ENCODE peak calls at places on chromosomes 5 and 9, in seven cellular contexts. C is K562, D is HepG2, M is body of pancreas, R is adrenal gland, W is ovary, K is tibial nerve. Y is an unnamed sample.

GRCh38 chr5:16886366-16886736 is 49.7 kb downstream of the MYO10 start:
- DNase-seq in C (no peak), D (no peak), M (no peak), R (peak), W (no peak), K (no peak), Y (no peak)

GRCh38 chr9:135332979-135333748 is 146.4 kb upstream of the PPP1R26 start:
- DNase-seq in C (no peak), D (no peak), M (no peak), R (no peak), W (no peak), K (no peak), Y (no peak)

GRCh38 chr5:52878671-52879070 is 91.0 kb downstream of the ITGA1 start:
- DNase-seq in C (no peak), D (no peak), M (no peak), R (no peak), W (no peak), K (no peak), Y (no peak)

GRCh38 chr5:109739741-109740140 is 50.0 kb downstream of the MAN2A1 start:
- DNase-seq in C (no peak), D (no peak), M (no peak), R (no peak), W (no peak), K (no peak), Y (no peak)

GRCh38 chr9:38622083-38622674 is 1.8 kb upstream of the ANKRD18A start:
- DNase-seq in C (no peak), D (peak), M (peak), R (peak), W (no peak), K (no peak), Y (peak)

GRCh38 chr9:79357620-79358019 is 214.1 kb upstream of the TLE4 start:
- DNase-seq in C (no peak), D (no peak), M (peak), R (peak), W (no peak), K (peak), Y (peak)

GRCh38 chr5:131109540-131110255 is 55.4 kb downstream of the HINT1 start:
- DNase-seq in C (peak), D (peak), M (no peak), R (peak), W (no peak), K (peak), Y (peak)

GRCh38 chr5:10555134-10555733 is 8.6 kb upstream of the ANKRD33B start:
- DNase-seq in C (no peak), D (no peak), M (no peak), R (no peak), W (no peak), K (no peak), Y (no peak)

GRCh38 chr9:136047076-136047774 is 47.9 kb downstream of the NACC2 start:
- DNase-seq in C (no peak), D (no peak), M (no peak), R (no peak), W (no peak), K (no peak), Y (peak)

GRCh38 chr5:88897748-88898147 is 14.8 kb upstream of the MEF2C start:
- DNase-seq in C (no peak), D (no peak), M (no peak), R (no peak), W (no peak), K (no peak), Y (no peak)

GRCh38 chr9:84177397-84177796 is 163.2 kb downstream of the SLC28A3 start:
- DNase-seq in C (no peak), D (no peak), M (no peak), R (no peak), W (no peak), K (no peak), Y (no peak)

GRCh38 chr9:104895572-104895971 is 32.4 kb downstream of the ABCA1 start:
- DNase-seq in C (no peak), D (no peak), M (no peak), R (peak), W (no peak), K (no peak), Y (no peak)

GRCh38 chr9:26904070-26904469 is 11.5 kb upstream of the CAAP1 start:
- DNase-seq in C (no peak), D (no peak), M (no peak), R (no peak), W (no peak), K (no peak), Y (no peak)

GRCh38 chr5:156391139-156391538 is 64.2 kb downstream of the SGCD start:
- DNase-seq in C (no peak), D (peak), M (no peak), R (no peak), W (no peak), K (no peak), Y (peak)

GRCh38 chr5:74446673-74447337 is 193.7 kb downstream of the ENC1 start:
- DNase-seq in C (no peak), D (no peak), M (peak), R (peak), W (no peak), K (peak), Y (no peak)

GRCh38 chr5:146042628-146043279 is 62.6 kb downstream of the PLAC8L1 start:
- DNase-seq in C (peak), D (no peak), M (no peak), R (no peak), W (no peak), K (no peak), Y (no peak)

GRCh38 chr9:98255064-98255577 is 328 bp downstream of the TBC1D2 start:
- DNase-seq in C (no peak), D (no peak), M (no peak), R (peak), W (no peak), K (no peak), Y (peak)

GRCh38 chr5:103256178-103256577 is 2.4 kb upstream of the MACIR start:
- DNase-seq in C (no peak), D (peak), M (peak), R (peak), W (no peak), K (no peak), Y (no peak)

GRCh38 chr5:170270670-170271069 is 26.9 kb downstream of the LCP2 start:
- DNase-seq in C (no peak), D (no peak), M (no peak), R (no peak), W (no peak), K (no peak), Y (no peak)

GRCh38 chr5:170269579-170269978 is 28.0 kb downstream of the LCP2 start:
- DNase-seq in C (no peak), D (no peak), M (no peak), R (peak), W (no peak), K (no peak), Y (peak)

GRCh38 chr5:170277953-170278352 is 19.6 kb downstream of the LCP2 start:
- DNase-seq in C (no peak), D (no peak), M (no peak), R (no peak), W (no peak), K (no peak), Y (peak)

GRCh38 chr5:170275376-170275994 is 22.1 kb downstream of the LCP2 start:
- DNase-seq in C (no peak), D (no peak), M (no peak), R (no peak), W (no peak), K (no peak), Y (no peak)

DNA sequence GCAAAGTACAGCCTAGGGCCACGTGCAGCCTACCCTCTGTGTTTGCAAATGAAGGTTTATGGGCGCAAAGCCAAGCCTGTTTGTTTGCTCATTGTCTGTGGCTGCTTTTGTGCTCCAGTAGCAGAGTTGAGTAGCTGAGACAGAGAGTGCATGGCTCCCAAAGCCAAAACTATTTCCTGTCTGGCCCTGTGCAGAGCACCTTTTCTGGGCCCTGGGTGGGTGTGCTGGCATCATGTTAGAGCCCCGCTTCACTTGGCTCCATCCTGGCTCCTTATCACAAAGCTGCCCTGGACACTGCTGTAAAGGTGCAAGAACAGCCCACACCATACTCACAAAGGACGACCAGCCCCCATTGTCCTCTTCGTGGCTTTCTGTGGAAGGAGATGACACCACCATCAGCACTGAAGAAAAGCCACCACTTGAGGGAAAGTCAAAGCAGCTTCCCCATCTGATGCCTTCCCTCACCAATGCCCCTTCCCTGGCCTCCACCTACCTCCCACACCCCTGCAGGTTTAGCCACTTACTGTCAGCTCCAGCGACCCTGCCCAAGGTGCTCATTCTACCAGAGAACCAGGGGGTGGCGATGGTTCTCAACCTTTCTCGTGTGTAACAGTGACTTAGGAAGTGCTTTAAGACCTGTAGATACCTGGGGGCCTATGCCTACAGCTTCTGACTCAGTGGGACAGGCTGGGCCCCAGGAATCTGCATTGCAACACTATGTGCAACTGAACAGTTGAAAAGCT is 23.4 kb downstream of the LCP2 start:
- DNase-seq in C (no peak), D (no peak), M (no peak), R (peak), W (no peak), K (no peak), Y (peak)
- TF ChIP-seq CTCF in C (peak), D (no peak), M (no peak), R (no peak), W (no peak), K (no peak), Y (peak)

GRCh38 chr9:77014597-77015263 is 4.7 kb upstream of the FOXB2 start:
- DNase-seq in C (no peak), D (no peak), M (no peak), R (no peak), W (no peak), K (no peak), Y (no peak)
- TF ChIP-seq POLR2A in C (no peak), D (no peak), M (no peak), R (no peak), W (no peak), K (no peak), Y (no peak)

DNA sequence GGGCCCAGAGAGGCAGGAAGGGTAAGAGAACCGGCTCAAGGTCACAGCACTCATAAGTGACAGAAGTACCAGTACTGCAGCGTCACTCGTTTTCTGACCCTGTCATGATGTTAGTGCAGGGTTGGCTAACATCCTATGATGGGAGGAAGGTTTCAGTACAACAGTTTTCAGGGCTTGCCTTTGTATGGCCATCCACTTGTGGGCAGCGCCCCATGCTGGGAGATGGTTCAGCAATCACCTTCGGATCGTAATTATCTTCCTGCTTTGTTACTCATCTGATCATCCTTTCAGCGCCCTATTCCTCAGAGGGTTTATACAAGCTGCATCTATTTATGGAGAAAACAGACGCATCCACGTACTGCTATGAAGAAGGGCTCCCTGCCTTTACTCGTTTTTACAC is 2.4 kb downstream of the MAP1B start:
- DNase-seq in C (no peak), D (no peak), M (no peak), R (no peak), W (no peak), K (no peak), Y (peak)
- TF ChIP-seq CTCF in C (peak), D (peak), M (no peak), R (no peak), W (no peak), K (no peak), Y (no peak)

DNA sequence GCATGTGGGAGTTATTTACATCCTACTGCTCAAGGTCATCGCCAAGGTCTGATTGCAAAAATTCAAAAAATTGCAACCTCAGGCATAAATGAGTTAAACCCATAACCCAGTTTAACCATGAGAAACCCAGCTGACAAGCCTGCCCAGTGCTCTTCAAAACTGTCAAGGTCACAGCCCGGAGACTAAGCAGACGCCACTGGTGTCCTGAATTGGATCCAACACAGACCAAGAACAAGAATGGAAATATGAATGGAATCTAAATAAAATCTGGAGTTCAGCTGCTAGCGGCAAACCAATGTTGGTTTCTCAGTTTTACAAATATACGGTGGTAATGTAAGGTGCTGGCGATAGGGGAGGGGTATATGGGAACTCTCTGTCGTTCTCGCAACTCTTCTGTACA is 201.5 kb upstream of the MVB12B start:
- DNase-seq in C (no peak), D (no peak), M (no peak), R (peak), W (peak), K (no peak), Y (no peak)
- TF ChIP-seq POLR2A in C (no peak), D (no peak), M (no peak), R (no peak), W (no peak), K (no peak), Y (no peak)